ENCODE peak calls at places on chromosomes 11 and 22, in five cellular contexts. G, N, Z, B and S are unnamed samples.

GRCh38 chr11:22670803-22671202 is 4.4 kb downstream of the GAS2 start:
- DNase-seq in G (peak), N (peak), Z (no peak), B (no peak), S (peak)

GRCh38 chr11:16860632-16861031 is 122.2 kb downstream of the C11orf58 start:
- DNase-seq in G (no peak), N (no peak), Z (no peak), B (no peak), S (no peak)

GRCh38 chr11:106552694-106553203 is 465.5 kb downstream of the GUCY1A2 start:
- DNase-seq in G (no peak), N (no peak), Z (no peak), B (peak), S (no peak)

GRCh38 chr11:59283825-59284772 is 71.4 kb upstream of the MPEG1 start:
- DNase-seq in G (peak), N (peak), Z (peak), B (peak), S (peak)

GRCh38 chr11:93694109-93694508 is 32.6 kb downstream of the CEP295 start:
- DNase-seq in G (no peak), N (no peak), Z (no peak), B (no peak), S (no peak)

GRCh38 chr22:36546092-36546804 is 17.3 kb upstream of the EIF3D start:
- DNase-seq in G (no peak), N (peak), Z (no peak), B (peak), S (peak)

GRCh38 chr22:44331881-44332714 is 19.3 kb upstream of the SHISAL1 start:
- DNase-seq in G (no peak), N (peak), Z (no peak), B (peak), S (peak)

GRCh38 chr11:121112498-121113455 is 11.7 kb downstream of the TECTA start:
- DNase-seq in G (peak), N (peak), Z (peak), B (peak), S (peak)

GRCh38 chr11:2096919-2097301 is 42.3 kb downstream of the IGF2 start:
- DNase-seq in G (no peak), N (no peak), Z (no peak), B (no peak), S (no peak)

GRCh38 chr11:78354741-78355705 is 62.6 kb downstream of the GAB2 start:
- DNase-seq in G (no peak), N (no peak), Z (no peak), B (peak), S (no peak)

DNA sequence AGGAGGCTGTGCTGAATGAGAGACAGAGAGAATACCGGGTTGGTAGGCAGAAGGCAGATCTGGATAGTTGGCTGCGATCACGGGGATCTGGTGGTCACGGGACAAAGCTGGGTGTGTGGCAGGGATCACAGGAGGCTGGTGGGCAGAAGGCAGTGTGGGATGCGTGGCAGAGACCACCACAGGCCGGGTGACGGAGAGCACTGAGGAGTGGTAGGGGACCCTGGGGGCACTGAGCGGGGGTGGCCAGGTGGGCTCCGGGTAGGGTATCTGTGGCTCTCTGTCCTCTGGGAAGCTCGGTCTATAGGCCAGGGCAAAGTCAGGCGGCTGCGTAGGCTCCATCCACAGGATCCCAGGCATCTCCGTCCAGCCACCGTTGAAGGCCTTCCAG is 1.4 kb downstream of the CD248 start:
- DNase-seq in G (no peak), N (no peak), Z (no peak), B (no peak), S (no peak)
- H3K4me3 ChIP-seq in G (no peak), N (peak), Z (peak), B (no peak), S (no peak)

GRCh38 chr11:71240865-71241691 is 11.3 kb downstream of the SHANK2 start:
- DNase-seq in G (peak), N (peak), Z (no peak), B (peak), S (peak)
- H3K4me3 ChIP-seq in G (no peak), N (no peak), Z (no peak), B (no peak), S (no peak)

GRCh38 chr11:123562166-123562565 is 92.3 kb downstream of the SCN3B start:
- DNase-seq in G (no peak), N (no peak), Z (no peak), B (no peak), S (no peak)
- H3K4me3 ChIP-seq in G (no peak), N (no peak), Z (no peak), B (no peak), S (no peak)

GRCh38 chr11:63813563-63814382 is 517 bp downstream of the SPINDOC start:
- DNase-seq in G (peak), N (peak), Z (peak), B (peak), S (peak)

GRCh38 chr11:63811522-63811921 is 1.7 kb upstream of the SPINDOC start:
- DNase-seq in G (no peak), N (no peak), Z (no peak), B (peak), S (no peak)

GRCh38 chr11:63813035-63813562 is at the start of gene SPINDOC:
- DNase-seq in G (peak), N (peak), Z (peak), B (peak), S (peak)

GRCh38 chr11:63816732-63817131 is 3.5 kb downstream of the SPINDOC start:
- DNase-seq in G (no peak), N (no peak), Z (no peak), B (no peak), S (no peak)

DNA sequence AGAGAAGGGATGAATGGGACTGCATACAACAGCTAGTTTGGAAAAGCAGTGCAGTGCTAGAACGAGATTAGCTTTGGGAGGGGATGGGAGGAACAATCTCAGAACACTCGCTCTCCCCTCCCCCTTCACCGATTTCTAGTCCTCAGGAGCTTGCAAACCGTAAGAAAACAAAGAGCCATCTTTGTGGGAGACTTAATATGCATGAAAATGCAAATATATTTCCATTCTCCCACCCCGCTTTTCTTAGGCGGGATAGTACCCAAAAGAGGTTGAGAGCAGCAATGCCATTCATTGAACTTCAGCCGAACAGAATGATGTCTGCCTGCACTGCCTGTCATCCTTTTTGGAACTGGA is 1.1 kb downstream of the SPINDOC start:
- DNase-seq in G (peak), N (peak), Z (no peak), B (no peak), S (no peak)
- H3K4me3 ChIP-seq in G (peak), N (peak), Z (peak), B (peak), S (peak)

GRCh38 chr11:66683877-66684276 is 6.2 kb upstream of the RBM4B start:
- DNase-seq in G (no peak), N (no peak), Z (no peak), B (no peak), S (no peak)

GRCh38 chr11:66684635-66685034 is 6.9 kb upstream of the RBM4B start:
- DNase-seq in G (no peak), N (no peak), Z (no peak), B (no peak), S (no peak)

GRCh38 chr11:66686100-66686785 is 8.6 kb upstream of the RBM4B start:
- DNase-seq in G (peak), N (no peak), Z (no peak), B (no peak), S (peak)

GRCh38 chr11:66686801-66687750 is 9.4 kb upstream of the RBM4B start:
- DNase-seq in G (peak), N (no peak), Z (no peak), B (no peak), S (peak)

GRCh38 chr11:66685276-66686099 is 7.8 kb upstream of the RBM4B start:
- DNase-seq in G (no peak), N (no peak), Z (no peak), B (no peak), S (no peak)
- H3K4me3 ChIP-seq in G (peak), N (no peak), Z (no peak), B (no peak), S (no peak)

DNA sequence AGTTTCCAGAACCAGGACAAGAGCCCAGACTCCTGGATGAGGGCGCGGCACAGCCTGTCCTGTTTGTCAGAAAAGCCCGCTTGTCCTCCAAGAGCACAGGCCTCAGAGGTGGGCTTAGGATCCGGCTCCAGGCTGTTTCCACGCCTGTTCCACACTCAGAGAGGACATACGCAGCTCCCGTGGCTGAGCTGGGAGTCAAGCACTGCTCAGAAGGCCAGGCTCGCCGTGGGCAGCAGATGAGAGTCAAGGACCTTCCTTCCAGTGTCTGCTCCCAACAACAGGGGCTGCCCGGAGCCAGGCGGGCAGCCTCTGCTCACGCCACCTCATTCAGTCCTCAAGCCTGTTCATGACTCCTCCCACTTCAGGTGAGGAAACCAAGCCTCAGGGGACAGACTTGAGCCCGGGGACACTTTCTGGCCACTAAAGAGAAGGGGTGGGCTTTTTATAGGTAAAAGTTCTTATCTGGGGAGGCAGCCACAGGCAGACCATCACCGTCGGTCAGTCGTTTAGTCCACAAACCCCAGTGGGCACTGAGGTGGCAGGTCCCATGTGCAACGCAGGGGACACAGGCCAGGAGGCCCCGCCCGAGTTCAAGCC is 3.8 kb downstream of the CYB5R3 start:
- DNase-seq in G (no peak), N (no peak), Z (no peak), B (no peak), S (no peak)
- H3K4me3 ChIP-seq in G (no peak), N (no peak), Z (no peak), B (no peak), S (no peak)

GRCh38 chr11:114058026-114058706 is 1.3 kb upstream of the ZBTB16 start:
- DNase-seq in G (no peak), N (peak), Z (no peak), B (peak), S (peak)
- H3K4me3 ChIP-seq in G (no peak), N (peak), Z (no peak), B (peak), S (peak)

GRCh38 chr22:18157714-18158028 is 7.7 kb downstream of the USP18 start:
- DNase-seq in G (no peak), N (no peak), Z (no peak), B (no peak), S (no peak)

GRCh38 chr22:18152519-18152918 is 2.5 kb downstream of the USP18 start:
- DNase-seq in G (no peak), N (no peak), Z (peak), B (no peak), S (no peak)

GRCh38 chr22:18154821-18155390 is 4.9 kb downstream of the USP18 start:
- DNase-seq in G (no peak), N (no peak), Z (no peak), B (no peak), S (no peak)

DNA sequence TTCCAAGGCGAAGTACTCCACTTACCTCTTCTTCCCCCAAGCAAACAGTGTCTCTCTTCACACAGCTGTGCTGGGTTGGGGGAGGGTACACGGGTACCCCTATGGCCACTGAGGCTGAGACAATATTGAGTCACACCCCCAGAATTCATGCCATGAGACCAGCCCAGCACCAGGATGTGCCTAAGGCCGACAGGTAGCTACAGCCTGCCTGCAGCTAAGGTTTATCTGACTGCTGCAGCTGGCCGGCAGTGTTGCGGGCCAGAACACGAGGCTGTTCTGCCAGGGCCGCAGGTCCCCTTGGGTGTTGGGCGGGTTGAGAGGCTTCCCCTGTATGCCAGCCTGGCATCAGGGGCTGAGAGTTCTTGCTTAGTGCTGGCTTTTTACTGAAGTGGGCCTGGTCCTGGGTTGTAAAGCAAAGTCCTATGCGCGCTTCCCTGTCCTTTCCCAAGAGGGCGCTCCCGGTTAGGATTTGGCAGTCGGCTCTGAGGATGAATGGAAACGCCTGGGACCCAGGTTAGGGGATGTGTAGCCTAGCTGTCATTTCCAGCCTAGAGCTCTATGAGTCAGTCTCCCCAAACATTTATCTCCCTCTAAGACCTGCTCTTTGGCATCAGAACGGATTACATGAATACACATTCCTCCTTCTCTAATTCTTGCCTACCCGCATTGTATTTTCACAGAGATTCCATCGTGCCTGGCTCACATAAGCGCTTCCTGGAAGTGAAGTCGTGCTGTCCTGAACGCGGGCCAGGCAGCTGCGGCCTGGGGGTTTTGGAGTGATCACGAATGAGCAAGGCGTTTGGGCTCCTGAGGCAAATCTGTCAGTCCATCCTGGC is 7.1 kb downstream of the USP18 start:
- DNase-seq in G (peak), N (peak), Z (no peak), B (peak), S (peak)
- H3K4me3 ChIP-seq in G (no peak), N (no peak), Z (no peak), B (no peak), S (no peak)

DNA sequence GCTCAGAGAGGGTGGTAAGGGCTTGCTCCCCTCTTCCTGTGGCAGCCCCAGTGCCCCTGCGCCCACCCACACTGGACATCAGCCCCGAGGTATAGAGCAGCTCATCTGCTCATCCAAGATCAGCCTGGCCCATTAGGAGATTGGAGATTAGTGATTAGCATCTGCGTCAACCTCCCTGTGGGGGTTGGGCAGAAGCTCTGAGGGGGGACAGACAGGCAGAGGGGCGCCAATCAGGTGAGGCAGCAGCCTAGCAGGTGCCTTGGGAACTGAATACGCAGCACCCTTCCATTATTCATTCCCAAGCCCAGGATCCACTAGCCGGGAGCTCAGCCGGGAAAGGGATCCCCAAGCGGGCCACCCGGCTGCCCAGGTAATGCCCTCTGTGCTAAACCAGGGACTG is 11.0 kb downstream of the SMTN start:
- DNase-seq in G (no peak), N (no peak), Z (no peak), B (no peak), S (no peak)
- H3K4me3 ChIP-seq in G (no peak), N (no peak), Z (no peak), B (no peak), S (no peak)

GRCh38 chr22:37633082-37633692 is 6.3 kb upstream of the SH3BP1 start:
- DNase-seq in G (no peak), N (no peak), Z (no peak), B (no peak), S (no peak)
- H3K4me3 ChIP-seq in G (no peak), N (no peak), Z (peak), B (peak), S (no peak)